ENCODE peak calls at places on chromosome 7, in ten cellular contexts. M is BJ; N is aorta; A is effector CD4-positive, alpha-beta T cell; X is GM13977; T is Right ventricle myocardium inferior; I is dorsolateral prefrontal cortex; K is heart right ventricle; L is HFFc6; U is NCI-H146. G is an unnamed sample.

GRCh38 chr7:87474533-87475358 is 734 bp downstream of the ABCB4 start:
- DNase-seq in M (peak; percentile 42), N (no peak), A (no peak), X (peak; percentile 70), T (no peak), I (no peak), K (peak; percentile 23), L (peak; percentile 51), U (peak; percentile 22), G (no peak)

GRCh38 chr7:139873593-139874374 is 44.7 kb downstream of the TBXAS1 start:
- DNase-seq in M (no peak), N (no peak), A (no peak), X (no peak), T (no peak), I (no peak), K (peak; percentile 32), L (no peak), U (no peak), G (no peak)

GRCh38 chr7:152897401-152897800 is 137.8 kb downstream of the ACTR3B start:
- DNase-seq in M (no peak), N (no peak), A (no peak), X (no peak), T (no peak), I (no peak), K (no peak), L (no peak), U (no peak), G (no peak)

GRCh38 chr7:158633055-158633956 is 45.7 kb upstream of the PTPRN2 start:
- DNase-seq in M (no peak), N (no peak), A (no peak), X (no peak), T (no peak), I (no peak), K (no peak), L (no peak), U (no peak), G (no peak)

GRCh38 chr7:117640465-117640864 is 160.6 kb downstream of the CFTR start:
- DNase-seq in M (no peak), N (no peak), A (no peak), X (no peak), T (no peak), I (no peak), K (no peak), L (no peak), U (no peak), G (no peak)

GRCh38 chr7:134452419-134452827 is 6.5 kb downstream of the AKR1B1 start:
- DNase-seq in M (no peak), N (no peak), A (no peak), X (no peak), T (no peak), I (no peak), K (peak; percentile 41), L (no peak), U (no peak), G (no peak)

GRCh38 chr7:42137431-42137830 is 99.6 kb downstream of the GLI3 start:
- DNase-seq in M (no peak), N (no peak), A (no peak), X (no peak), T (no peak), I (no peak), K (no peak), L (no peak), U (no peak), G (no peak)

GRCh38 chr7:158051372-158051760 is 536.3 kb downstream of the PTPRN2 start:
- DNase-seq in M (no peak), N (no peak), A (no peak), X (no peak), T (no peak), I (no peak), K (no peak), L (no peak), U (no peak), G (no peak)

GRCh38 chr7:1100886-1101579 is 13.1 kb downstream of the GPER1 start:
- DNase-seq in M (no peak), N (no peak), A (no peak), X (no peak), T (peak; percentile 44), I (no peak), K (no peak), L (no peak), U (no peak), G (no peak)

GRCh38 chr7:150876817-150877526 is 24.7 kb downstream of the AOC1 start:
- DNase-seq in M (no peak), N (no peak), A (peak; percentile 17), X (peak; percentile 76), T (no peak), I (no peak), K (peak; percentile 81), L (peak; percentile 73), U (peak; percentile 93), G (peak; percentile 72)

GRCh38 chr7:69367785-69368184 is 230.5 kb upstream of the AUTS2 start:
- DNase-seq in M (no peak), N (no peak), A (no peak), X (no peak), T (no peak), I (no peak), K (no peak), L (no peak), U (no peak), G (no peak)

GRCh38 chr7:78139335-78139734 is 340.8 kb downstream of the PHTF2 start:
- DNase-seq in M (peak; percentile 75), N (no peak), A (no peak), X (no peak), T (no peak), I (no peak), K (no peak), L (peak; percentile 93), U (no peak), G (no peak)

GRCh38 chr7:926061-927030 is 28.1 kb downstream of the ADAP1 start:
- DNase-seq in M (no peak), N (peak; percentile 57), A (no peak), X (no peak), T (peak; percentile 45), I (peak; percentile 69), K (no peak), L (no peak), U (no peak), G (peak; percentile 89)

GRCh38 chr7:126856691-126857291 is 395.9 kb downstream of the GRM8 start:
- DNase-seq in M (no peak), N (no peak), A (no peak), X (peak; percentile 18), T (no peak), I (no peak), K (no peak), L (no peak), U (peak; percentile 2), G (no peak)

GRCh38 chr7:105454921-105455320 is 66.2 kb upstream of the SRPK2 start:
- DNase-seq in M (no peak), N (no peak), A (no peak), X (no peak), T (no peak), I (no peak), K (no peak), L (no peak), U (no peak), G (no peak)

GRCh38 chr7:37225255-37226012 is 223.2 kb downstream of the ELMO1 start:
- DNase-seq in M (no peak), N (no peak), A (no peak), X (no peak), T (no peak), I (no peak), K (no peak), L (no peak), U (no peak), G (no peak)

GRCh38 chr7:65924193-65924592 is 51.3 kb downstream of the VKORC1L1 start:
- DNase-seq in M (no peak), N (no peak), A (no peak), X (no peak), T (no peak), I (no peak), K (no peak), L (no peak), U (no peak), G (no peak)

GRCh38 chr7:80681272-80681885 is 42.9 kb downstream of the CD36 start:
- DNase-seq in M (no peak), N (no peak), A (no peak), X (peak; percentile 4), T (no peak), I (no peak), K (no peak), L (peak; percentile 20), U (peak; percentile 45), G (peak; percentile 17)

GRCh38 chr7:47326220-47326619 is 255.7 kb downstream of the TNS3 start:
- DNase-seq in M (peak; percentile 30), N (peak; percentile 52), A (no peak), X (no peak), T (no peak), I (no peak), K (no peak), L (peak; percentile 78), U (no peak), G (no peak)

GRCh38 chr7:77866370-77866769 is 67.8 kb downstream of the PHTF2 start:
- DNase-seq in M (no peak), N (no peak), A (no peak), X (no peak), T (no peak), I (no peak), K (no peak), L (peak; percentile 36), U (no peak), G (no peak)

GRCh38 chr7:51867117-51867516 is 550.5 kb upstream of the COBL start:
- DNase-seq in M (no peak), N (no peak), A (no peak), X (no peak), T (no peak), I (no peak), K (no peak), L (no peak), U (no peak), G (no peak)

GRCh38 chr7:17599733-17600685 is 301.6 kb downstream of the AHR start:
- DNase-seq in M (peak; percentile 73), N (no peak), A (no peak), X (no peak), T (no peak), I (no peak), K (no peak), L (peak; percentile 82), U (peak; percentile 33), G (peak; percentile 68)

GRCh38 chr7:80263321-80263720 is 128.7 kb downstream of the GNAI1 start:
- DNase-seq in M (no peak), N (no peak), A (no peak), X (no peak), T (no peak), I (no peak), K (no peak), L (no peak), U (no peak), G (no peak)

GRCh38 chr7:6090738-6091505 is 59.7 kb downstream of the ANKRD61 start:
- DNase-seq in M (no peak), N (peak; percentile 13), A (no peak), X (no peak), T (no peak), I (no peak), K (no peak), L (no peak), U (no peak), G (no peak)

GRCh38 chr7:158650821-158651225 is 53.8 kb downstream of the NCAPG2 start:
- DNase-seq in M (no peak), N (no peak), A (no peak), X (no peak), T (no peak), I (no peak), K (no peak), L (peak; percentile 70), U (no peak), G (no peak)

GRCh38 chr7:108211382-108212201 is 81.4 kb upstream of the LAMB4 start:
- DNase-seq in M (no peak), N (no peak), A (no peak), X (no peak), T (peak; percentile 39), I (peak; percentile 51), K (no peak), L (peak; percentile 35), U (peak; percentile 93), G (peak; percentile 66)

GRCh38 chr7:151832656-151833055 is 44.3 kb downstream of the PRKAG2 start:
- DNase-seq in M (no peak), N (peak; percentile 41), A (no peak), X (no peak), T (no peak), I (no peak), K (no peak), L (no peak), U (no peak), G (no peak)

GRCh38 chr7:8190121-8190895 is 71.7 kb downstream of the ICA1 start:
- DNase-seq in M (no peak), N (no peak), A (peak; percentile 71), X (peak; percentile 63), T (no peak), I (no peak), K (peak; percentile 53), L (peak; percentile 28), U (peak; percentile 38), G (peak; percentile 62)

G was measured in Calu3.